ENCODE peak calls at places on chromosomes 5 and 9, in seven cellular contexts. One of them, this sample, is unnamed.

GRCh38 chr5:116303810-116304209 is 219.0 kb downstream of the COMMD10 start:
- DNase-seq in coronary artery: no peak
- DNase-seq in nephron progenitor cell: no peak
- DNase-seq in AG04450: no peak
- DNase-seq in glutamatergic neuron: no peak
- DNase-seq in epithelial cell of proximal tubule: peak
- DNase-seq in RWPE1: no peak
- DNase-seq in this sample: no peak

GRCh38 chr9:116208417-116209232 is 55.0 kb downstream of the PAPPA start:
- DNase-seq in epithelial cell of proximal tubule: no peak
- DNase-seq in nephron progenitor cell: no peak
- DNase-seq in glutamatergic neuron: no peak
- DNase-seq in coronary artery: no peak
- DNase-seq in RWPE1: no peak
- DNase-seq in AG04450: no peak
- DNase-seq in this sample: peak

GRCh38 chr5:61280766-61281427 is 51.2 kb upstream of the ZSWIM6 start:
- DNase-seq in epithelial cell of proximal tubule: no peak
- DNase-seq in RWPE1: peak
- DNase-seq in coronary artery: no peak
- DNase-seq in AG04450: no peak
- DNase-seq in nephron progenitor cell: no peak
- DNase-seq in glutamatergic neuron: no peak
- DNase-seq in this sample: peak

GRCh38 chr5:20109326-20109725 is 121.3 kb upstream of the CDH18 start:
- DNase-seq in glutamatergic neuron: no peak
- DNase-seq in nephron progenitor cell: no peak
- DNase-seq in AG04450: no peak
- DNase-seq in coronary artery: no peak
- DNase-seq in RWPE1: no peak
- DNase-seq in epithelial cell of proximal tubule: no peak
- DNase-seq in this sample: peak

GRCh38 chr5:68217476-68217984 is 2.0 kb downstream of the PIK3R1 start:
- DNase-seq in RWPE1: no peak
- DNase-seq in nephron progenitor cell: no peak
- DNase-seq in coronary artery: no peak
- DNase-seq in AG04450: no peak
- DNase-seq in glutamatergic neuron: no peak
- DNase-seq in epithelial cell of proximal tubule: no peak
- DNase-seq in this sample: peak

GRCh38 chr5:136308396-136308795 is 56.9 kb downstream of the TRPC7 start:
- DNase-seq in nephron progenitor cell: no peak
- DNase-seq in RWPE1: no peak
- DNase-seq in glutamatergic neuron: no peak
- DNase-seq in coronary artery: no peak
- DNase-seq in AG04450: no peak
- DNase-seq in epithelial cell of proximal tubule: no peak
- DNase-seq in this sample: peak

GRCh38 chr5:37837101-37838032 is 2.5 kb downstream of the GDNF start:
- DNase-seq in nephron progenitor cell: peak
- DNase-seq in AG04450: peak
- DNase-seq in RWPE1: peak
- DNase-seq in glutamatergic neuron: peak
- DNase-seq in coronary artery: no peak
- DNase-seq in epithelial cell of proximal tubule: no peak
- DNase-seq in this sample: peak

GRCh38 chr9:21450733-21451394 is 10.6 kb downstream of the IFNA1 start:
- DNase-seq in epithelial cell of proximal tubule: no peak
- DNase-seq in AG04450: peak
- DNase-seq in RWPE1: no peak
- DNase-seq in glutamatergic neuron: no peak
- DNase-seq in coronary artery: no peak
- DNase-seq in nephron progenitor cell: no peak
- DNase-seq in this sample: no peak

GRCh38 chr9:18362901-18363685 is 110.9 kb upstream of the ADAMTSL1 start:
- DNase-seq in RWPE1: no peak
- DNase-seq in coronary artery: no peak
- DNase-seq in glutamatergic neuron: no peak
- DNase-seq in AG04450: peak
- DNase-seq in nephron progenitor cell: no peak
- DNase-seq in epithelial cell of proximal tubule: no peak
- DNase-seq in this sample: no peak

GRCh38 chr5:104062495-104063377 is 500.1 kb upstream of the NUDT12 start:
- DNase-seq in glutamatergic neuron: no peak
- DNase-seq in AG04450: no peak
- DNase-seq in RWPE1: no peak
- DNase-seq in epithelial cell of proximal tubule: no peak
- DNase-seq in nephron progenitor cell: no peak
- DNase-seq in coronary artery: no peak
- DNase-seq in this sample: peak

GRCh38 chr5:117295941-117296340 is 721.3 kb upstream of the SEMA6A start:
- DNase-seq in AG04450: no peak
- DNase-seq in glutamatergic neuron: no peak
- DNase-seq in epithelial cell of proximal tubule: peak
- DNase-seq in RWPE1: peak
- DNase-seq in coronary artery: no peak
- DNase-seq in nephron progenitor cell: no peak
- DNase-seq in this sample: peak

GRCh38 chr5:152374711-152375275 is 30.3 kb downstream of the NMUR2 start:
- DNase-seq in epithelial cell of proximal tubule: no peak
- DNase-seq in glutamatergic neuron: no peak
- DNase-seq in coronary artery: no peak
- DNase-seq in AG04450: no peak
- DNase-seq in RWPE1: no peak
- DNase-seq in nephron progenitor cell: no peak
- DNase-seq in this sample: no peak

GRCh38 chr9:33304367-33304766 is 14.1 kb downstream of the NFX1 start:
- DNase-seq in epithelial cell of proximal tubule: no peak
- DNase-seq in glutamatergic neuron: no peak
- DNase-seq in nephron progenitor cell: no peak
- DNase-seq in coronary artery: no peak
- DNase-seq in RWPE1: no peak
- DNase-seq in AG04450: no peak
- DNase-seq in this sample: no peak

GRCh38 chr9:70412678-70413426 is 1.6 kb downstream of the KLF9 start:
- DNase-seq in RWPE1: peak
- DNase-seq in epithelial cell of proximal tubule: no peak
- DNase-seq in nephron progenitor cell: peak
- DNase-seq in coronary artery: peak
- DNase-seq in glutamatergic neuron: peak
- DNase-seq in AG04450: no peak
- DNase-seq in this sample: peak

GRCh38 chr9:82332774-82333152 is 344.2 kb downstream of the SPATA31D1 start:
- DNase-seq in RWPE1: peak
- DNase-seq in AG04450: no peak
- DNase-seq in epithelial cell of proximal tubule: no peak
- DNase-seq in nephron progenitor cell: no peak
- DNase-seq in coronary artery: no peak
- DNase-seq in glutamatergic neuron: no peak
- DNase-seq in this sample: no peak

GRCh38 chr5:132473019-132473531 is 17.5 kb downstream of the IRF1 start:
- DNase-seq in epithelial cell of proximal tubule: no peak
- DNase-seq in glutamatergic neuron: no peak
- DNase-seq in coronary artery: no peak
- DNase-seq in AG04450: no peak
- DNase-seq in RWPE1: no peak
- DNase-seq in nephron progenitor cell: no peak
- DNase-seq in this sample: no peak

GRCh38 chr9:92686954-92687353 is 17.0 kb upstream of the IPPK start:
- DNase-seq in nephron progenitor cell: no peak
- DNase-seq in AG04450: no peak
- DNase-seq in coronary artery: peak
- DNase-seq in glutamatergic neuron: no peak
- DNase-seq in epithelial cell of proximal tubule: no peak
- DNase-seq in RWPE1: no peak
- DNase-seq in this sample: peak

GRCh38 chr5:178249191-178249989 is 16.8 kb upstream of the PHYKPL start:
- DNase-seq in AG04450: no peak
- DNase-seq in coronary artery: no peak
- DNase-seq in nephron progenitor cell: no peak
- DNase-seq in epithelial cell of proximal tubule: no peak
- DNase-seq in glutamatergic neuron: no peak
- DNase-seq in RWPE1: peak
- DNase-seq in this sample: peak

GRCh38 chr5:33205727-33206410 is 234.9 kb upstream of the TARS1 start:
- DNase-seq in AG04450: no peak
- DNase-seq in nephron progenitor cell: no peak
- DNase-seq in epithelial cell of proximal tubule: no peak
- DNase-seq in RWPE1: no peak
- DNase-seq in glutamatergic neuron: no peak
- DNase-seq in coronary artery: no peak
- DNase-seq in this sample: no peak

GRCh38 chr5:143431789-143432188 is 28.3 kb upstream of the NR3C1 start:
- DNase-seq in coronary artery: no peak
- DNase-seq in nephron progenitor cell: no peak
- DNase-seq in epithelial cell of proximal tubule: no peak
- DNase-seq in AG04450: no peak
- DNase-seq in glutamatergic neuron: no peak
- DNase-seq in RWPE1: no peak
- DNase-seq in this sample: no peak

GRCh38 chr5:31415009-31415923 is 116.6 kb downstream of the DROSHA start:
- DNase-seq in RWPE1: no peak
- DNase-seq in glutamatergic neuron: no peak
- DNase-seq in epithelial cell of proximal tubule: no peak
- DNase-seq in coronary artery: no peak
- DNase-seq in AG04450: no peak
- DNase-seq in nephron progenitor cell: no peak
- DNase-seq in this sample: no peak
- TF ChIP-seq CTCF in RWPE1: no peak
- TF ChIP-seq CTCF in glutamatergic neuron: no peak
- TF ChIP-seq CTCF in epithelial cell of proximal tubule: no peak
- TF ChIP-seq CTCF in coronary artery: no peak
- TF ChIP-seq CTCF in AG04450: no peak
- TF ChIP-seq CTCF in nephron progenitor cell: no peak
- TF ChIP-seq CTCF in this sample: no peak

GRCh38 chr9:114250648-114251047 is 72.2 kb upstream of the ORM1 start:
- DNase-seq in RWPE1: no peak
- DNase-seq in coronary artery: no peak
- DNase-seq in AG04450: no peak
- DNase-seq in epithelial cell of proximal tubule: no peak
- DNase-seq in nephron progenitor cell: no peak
- DNase-seq in glutamatergic neuron: no peak
- DNase-seq in this sample: no peak
- TF ChIP-seq CTCF in RWPE1: no peak
- TF ChIP-seq CTCF in coronary artery: no peak
- TF ChIP-seq CTCF in AG04450: no peak
- TF ChIP-seq CTCF in epithelial cell of proximal tubule: no peak
- TF ChIP-seq CTCF in nephron progenitor cell: no peak
- TF ChIP-seq CTCF in glutamatergic neuron: no peak
- TF ChIP-seq CTCF in this sample: no peak

DNA sequence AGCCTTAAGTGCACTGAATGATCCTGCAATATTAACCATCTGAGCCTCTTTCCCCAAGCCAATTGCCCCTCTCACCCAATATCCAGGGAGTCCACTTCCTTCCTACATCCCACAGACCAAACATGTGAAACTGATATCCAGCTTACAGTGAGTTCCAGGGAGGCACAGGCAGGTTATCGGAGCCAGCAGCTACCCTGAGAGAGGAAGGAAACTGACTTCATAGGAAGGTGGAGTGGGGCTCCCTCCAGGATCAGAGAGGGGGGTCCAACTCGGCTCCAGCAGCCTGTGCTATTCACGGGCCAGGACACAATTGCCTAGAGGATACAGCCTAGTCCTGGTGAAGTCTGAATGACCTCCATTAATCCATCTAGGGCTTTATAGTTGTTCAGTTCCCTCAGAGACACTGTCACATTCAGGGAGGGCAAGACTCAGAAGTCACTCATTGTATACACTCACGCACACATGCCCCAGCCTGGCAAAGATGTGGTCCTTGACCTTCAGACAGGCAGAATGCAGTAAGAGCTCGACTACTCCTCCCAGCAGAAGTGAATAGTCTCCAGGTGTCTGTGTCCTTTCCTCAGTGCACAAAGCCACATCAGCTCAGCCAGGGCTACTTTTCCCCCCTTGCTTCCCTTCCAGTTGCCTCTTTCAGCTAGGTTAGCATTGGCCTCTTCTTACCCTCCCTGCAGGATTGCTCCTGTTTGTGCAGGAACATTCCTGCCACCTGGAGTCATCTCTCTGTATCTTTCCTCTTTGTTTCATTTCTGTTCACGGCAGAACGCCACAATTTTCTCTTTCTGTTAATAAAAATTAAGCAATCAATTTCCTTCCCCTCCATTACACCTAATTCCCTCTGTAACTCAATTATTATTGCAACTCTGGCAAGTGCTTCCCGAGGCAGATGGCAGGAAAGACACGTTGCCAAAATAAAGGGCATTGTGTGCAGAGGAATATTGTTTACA is 501.7 kb downstream of the ARHGEF28 start:
- DNase-seq in nephron progenitor cell: no peak
- DNase-seq in coronary artery: no peak
- DNase-seq in glutamatergic neuron: no peak
- DNase-seq in AG04450: no peak
- DNase-seq in RWPE1: peak
- DNase-seq in epithelial cell of proximal tubule: no peak
- DNase-seq in this sample: peak
- TF ChIP-seq CTCF in nephron progenitor cell: no peak
- TF ChIP-seq CTCF in coronary artery: no peak
- TF ChIP-seq CTCF in glutamatergic neuron: no peak
- TF ChIP-seq CTCF in AG04450: peak
- TF ChIP-seq CTCF in RWPE1: peak
- TF ChIP-seq CTCF in epithelial cell of proximal tubule: peak
- TF ChIP-seq CTCF in this sample: peak

DNA sequence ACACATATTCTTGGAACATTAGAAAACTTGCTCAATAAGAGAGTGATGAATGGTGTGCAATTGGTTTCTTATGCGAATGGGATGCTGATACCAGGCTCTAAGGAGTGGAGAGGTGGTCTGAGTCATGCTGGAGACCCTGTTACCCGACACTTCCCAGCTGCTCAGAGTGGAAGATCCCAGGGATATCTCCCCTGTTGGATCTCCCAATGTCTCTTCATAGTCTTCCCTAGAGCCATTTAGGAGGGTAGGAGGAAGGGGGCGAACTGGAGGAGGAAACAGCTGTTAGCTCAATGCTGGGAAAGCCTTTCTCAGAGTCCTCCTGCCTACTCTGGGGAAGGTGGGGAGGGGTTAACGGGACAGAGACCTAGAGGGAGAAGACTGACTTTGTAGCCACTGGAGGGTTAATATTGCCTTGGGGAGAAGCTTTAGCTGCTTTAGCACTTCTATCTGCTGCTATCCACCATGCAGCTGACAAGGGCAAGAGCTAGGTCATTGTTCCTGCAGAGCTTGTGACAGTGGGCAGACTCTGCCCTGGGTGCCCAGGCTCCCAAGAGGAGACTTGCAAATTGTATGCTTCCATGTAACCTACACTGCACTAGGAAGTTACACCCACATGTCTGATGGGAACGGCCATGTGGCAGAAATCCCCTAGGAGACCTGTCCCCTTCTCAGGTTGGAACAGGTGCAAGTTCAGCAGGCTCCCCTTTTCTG is 301.0 kb downstream of the GADD45G start:
- DNase-seq in AG04450: no peak
- DNase-seq in glutamatergic neuron: no peak
- DNase-seq in epithelial cell of proximal tubule: no peak
- DNase-seq in nephron progenitor cell: no peak
- DNase-seq in RWPE1: no peak
- DNase-seq in coronary artery: no peak
- DNase-seq in this sample: no peak
- TF ChIP-seq CTCF in AG04450: no peak
- TF ChIP-seq CTCF in glutamatergic neuron: no peak
- TF ChIP-seq CTCF in epithelial cell of proximal tubule: no peak
- TF ChIP-seq CTCF in nephron progenitor cell: no peak
- TF ChIP-seq CTCF in RWPE1: no peak
- TF ChIP-seq CTCF in coronary artery: no peak
- TF ChIP-seq CTCF in this sample: no peak

This sample was measured in MCF 10A.